ENCODE peak calls at places on chromosomes 12 and 14, in four cellular contexts. B, Q, V and U are unnamed samples. For H3K36me3, the result is how much of the 10 kb centered on the place peaks cover.

GRCh38 chr14:69263771-69264170 is 3.8 kb downstream of the GALNT16 start:
- DNase-seq in Q (peak), V (no peak), B (no peak), U (no peak)

GRCh38 chr14:54312166-54312801 is 84.5 kb upstream of the CDKN3 start:
- DNase-seq in B (no peak), V (peak), Q (no peak), U (no peak)

GRCh38 chr14:87186745-87187144 is 806.2 kb downstream of the GALC start:
- DNase-seq in Q (no peak), V (peak), B (no peak), U (no peak)

GRCh38 chr12:15688202-15688736 is 100.9 kb downstream of the EPS8 start:
- DNase-seq in Q (peak), V (peak), B (no peak), U (peak)

GRCh38 chr12:19113464-19113863 is 16.1 kb upstream of the PLEKHA5 start:
- DNase-seq in V (no peak), B (no peak), Q (no peak), U (no peak)

GRCh38 chr12:104356231-104357115 is 52.9 kb downstream of the EID3 start:
- DNase-seq in V (no peak), B (no peak), Q (no peak), U (no peak)

GRCh38 chr12:50042693-50043092 is 14.7 kb upstream of the ASIC1 start:
- DNase-seq in V (no peak), B (no peak), Q (no peak), U (no peak)

GRCh38 chr12:67019070-67019469 is 250.1 kb upstream of the CAND1 start:
- DNase-seq in B (no peak), Q (no peak), V (no peak), U (no peak)

GRCh38 chr12:1474567-1475153 is 119.7 kb downstream of the FBXL14 start:
- DNase-seq in V (peak), B (no peak), Q (no peak), U (no peak)

GRCh38 chr12:84315926-84316325 is 596.7 kb downstream of the SLC6A15 start:
- DNase-seq in Q (no peak), B (no peak), V (no peak), U (no peak)

GRCh38 chr12:86801439-86801838 is 545.2 kb upstream of the MGAT4C start:
- DNase-seq in Q (no peak), B (no peak), V (no peak), U (no peak)

GRCh38 chr12:64656429-64656828 is 46.1 kb downstream of the RASSF3 start:
- DNase-seq in B (no peak), Q (no peak), V (no peak), U (peak)

GRCh38 chr12:69821441-69822204 is 3.4 kb upstream of the MYRFL start:
- DNase-seq in V (no peak), B (peak), Q (no peak), U (no peak)

GRCh38 chr14:103695331-103696026 is 19.8 kb downstream of the XRCC3 start:
- DNase-seq in B (no peak), Q (peak), V (no peak), U (no peak)

GRCh38 chr14:37753459-37753858 is 158.0 kb downstream of the TTC6 start:
- DNase-seq in B (no peak), V (no peak), Q (no peak), U (no peak)

GRCh38 chr12:50986961-50987737 is 34.8 kb downstream of the HIGD1C start:
- DNase-seq in V (peak), B (peak), Q (no peak), U (peak)

GRCh38 chr14:103028161-103028767 is 29.1 kb downstream of the CDC42BPB start:
- DNase-seq in Q (no peak), B (no peak), V (no peak), U (no peak)

GRCh38 chr14:59398841-59399240 is 66.3 kb downstream of the GPR135 start:
- DNase-seq in V (no peak), B (peak), Q (no peak), U (no peak)

GRCh38 chr12:27285395-27285794 is 41.3 kb downstream of the STK38L start:
- DNase-seq in B (no peak), Q (no peak), V (no peak), U (no peak)

GRCh38 chr12:19614601-19615442 is 175.5 kb downstream of the AEBP2 start:
- DNase-seq in Q (no peak), V (no peak), B (no peak), U (no peak)

GRCh38 chr12:42705863-42706262 is 116.3 kb upstream of the PRICKLE1 start:
- DNase-seq in Q (peak), V (no peak), B (no peak), U (peak)

GRCh38 chr12:117679776-117680175 is 289.0 kb downstream of the KSR2 start:
- DNase-seq in V (no peak), B (no peak), Q (no peak), U (no peak)

GRCh38 chr12:57811028-57811755 is 7.3 kb downstream of the AVIL start:
- DNase-seq in Q (no peak), B (no peak), V (no peak), U (no peak)

GRCh38 chr12:57815177-57816000 is 3.1 kb downstream of the AVIL start:
- DNase-seq in Q (no peak), V (peak), B (peak), U (no peak)

GRCh38 chr12:57816001-57816854 is 2.3 kb downstream of the AVIL start:
- DNase-seq in B (no peak), Q (no peak), V (no peak), U (no peak)

GRCh38 chr12:57813971-57814771 is 4.4 kb downstream of the AVIL start:
- DNase-seq in V (no peak), B (no peak), Q (no peak), U (no peak)

DNA sequence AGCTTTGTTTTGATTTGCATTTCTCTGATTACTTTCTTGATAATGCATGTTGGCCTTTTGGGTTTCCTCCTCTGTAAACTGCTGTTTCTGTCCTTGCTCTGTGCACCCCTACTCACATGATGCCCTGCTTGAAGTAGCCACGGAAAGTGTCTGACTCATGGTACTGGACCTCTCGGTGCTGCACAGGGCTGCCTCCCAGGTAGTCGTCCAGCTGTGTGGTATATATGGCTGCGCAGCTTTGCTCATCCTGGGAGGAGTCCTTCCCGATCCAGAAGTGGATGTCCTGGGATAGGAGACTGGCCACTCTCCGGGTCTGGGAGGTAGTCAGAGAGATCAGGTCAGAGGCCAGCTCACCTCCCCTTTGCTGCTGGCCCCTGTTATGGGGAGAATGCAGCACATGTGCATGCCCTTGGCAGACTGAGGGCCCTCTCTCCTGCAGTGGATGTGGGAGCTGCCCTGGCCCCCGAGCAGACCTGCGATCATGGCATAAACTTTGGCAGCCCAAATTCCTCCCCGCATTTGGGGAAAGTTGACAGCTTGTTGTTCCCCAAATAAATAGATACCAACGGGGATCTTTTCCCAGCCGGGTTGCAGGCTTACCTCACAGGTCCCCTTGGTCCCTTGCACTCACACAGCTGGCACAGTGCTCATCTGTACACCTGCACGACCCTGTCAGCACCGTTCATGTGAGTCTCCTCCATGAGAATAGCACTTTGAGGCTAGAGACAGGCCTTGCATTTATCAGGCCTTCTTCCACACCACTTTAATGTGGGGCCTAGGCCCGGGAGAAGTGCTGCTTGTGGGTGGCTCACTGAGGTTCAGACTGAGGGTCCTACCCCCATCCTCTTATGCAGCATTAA is 5.2 kb downstream of the AVIL start:
- DNase-seq in B (no peak), V (no peak), Q (no peak), U (no peak)
- H3K36me3 ChIP-seq in B (under half), V (under half), Q (under half), U (under half)

GRCh38 chr12:48235796-48236333 is 32.8 kb upstream of the OR10AD1 start:
- DNase-seq in V (no peak), B (peak), Q (no peak), U (no peak)

DNA sequence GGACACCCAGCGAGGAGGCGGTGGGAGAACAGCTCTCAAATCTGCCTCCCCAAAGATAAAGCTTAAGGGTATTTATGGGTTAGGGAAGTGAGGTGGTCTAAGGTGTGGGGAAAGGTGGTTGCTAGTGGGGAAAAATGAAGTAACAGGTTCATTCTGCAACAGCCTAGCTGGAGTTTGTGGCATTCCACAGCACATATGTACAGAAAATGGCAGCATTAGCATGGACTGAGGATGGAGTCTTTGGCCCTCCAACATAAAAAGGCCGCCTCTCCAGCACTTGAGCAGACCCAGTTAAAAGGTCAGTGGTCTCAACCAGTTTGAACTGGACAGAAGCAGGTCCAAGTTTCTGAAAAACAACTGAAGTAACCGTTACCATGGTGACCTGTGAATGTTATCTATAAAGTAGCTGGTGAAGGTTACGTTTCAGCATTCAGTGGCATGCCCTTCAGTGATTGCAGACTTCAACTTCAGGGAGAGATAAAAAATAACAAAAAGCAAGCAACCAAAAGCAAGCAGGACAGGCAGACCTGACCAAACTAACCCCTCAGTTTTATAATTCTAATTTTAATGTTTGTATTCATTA is 34.0 kb upstream of the OR10AD1 start:
- DNase-seq in V (peak), B (no peak), Q (no peak), U (no peak)
- TF ChIP-seq POLR2AphosphoS5 in V (no peak), B (no peak), Q (no peak), U (no peak)

GRCh38 chr12:68334136-68334535 is 2.0 kb upstream of the MDM1 start:
- DNase-seq in B (no peak), Q (no peak), V (peak), U (no peak)
- TF ChIP-seq CTCF in B (no peak), Q (no peak), V (peak), U (no peak)

GRCh38 chr12:109972821-109973220 is 23.3 kb downstream of the GIT2 start:
- DNase-seq in Q (no peak), V (no peak), B (no peak), U (no peak)
- H3K36me3 ChIP-seq in Q (half or more), V (under half), B (under half), U (half or more)

GRCh38 chr14:100693877-100694578 is 32.7 kb upstream of the DLK1 start:
- DNase-seq in B (no peak), V (no peak), Q (no peak), U (no peak)
- TF ChIP-seq POLR2AphosphoS5 in B (no peak), V (no peak), Q (no peak), U (no peak)

GRCh38 chr14:39988939-39989338 is 556.7 kb upstream of the FBXO33 start:
- DNase-seq in Q (no peak), V (peak), B (no peak), U (no peak)
- TF ChIP-seq CTCF in Q (peak), V (peak), B (no peak), U (no peak)

GRCh38 chr14:95468416-95469133 is 47.9 kb downstream of the SYNE3 start:
- DNase-seq in B (no peak), V (no peak), Q (no peak), U (peak)

GRCh38 chr14:95471526-95472304 is 44.7 kb downstream of the SYNE3 start:
- DNase-seq in V (no peak), B (no peak), Q (no peak), U (no peak)

GRCh38 chr14:95472819-95473251 is 43.6 kb downstream of the SYNE3 start:
- DNase-seq in Q (no peak), V (no peak), B (no peak), U (no peak)

GRCh38 chr14:95469134-95469481 is 47.3 kb downstream of the SYNE3 start:
- DNase-seq in Q (no peak), V (no peak), B (no peak), U (no peak)

DNA sequence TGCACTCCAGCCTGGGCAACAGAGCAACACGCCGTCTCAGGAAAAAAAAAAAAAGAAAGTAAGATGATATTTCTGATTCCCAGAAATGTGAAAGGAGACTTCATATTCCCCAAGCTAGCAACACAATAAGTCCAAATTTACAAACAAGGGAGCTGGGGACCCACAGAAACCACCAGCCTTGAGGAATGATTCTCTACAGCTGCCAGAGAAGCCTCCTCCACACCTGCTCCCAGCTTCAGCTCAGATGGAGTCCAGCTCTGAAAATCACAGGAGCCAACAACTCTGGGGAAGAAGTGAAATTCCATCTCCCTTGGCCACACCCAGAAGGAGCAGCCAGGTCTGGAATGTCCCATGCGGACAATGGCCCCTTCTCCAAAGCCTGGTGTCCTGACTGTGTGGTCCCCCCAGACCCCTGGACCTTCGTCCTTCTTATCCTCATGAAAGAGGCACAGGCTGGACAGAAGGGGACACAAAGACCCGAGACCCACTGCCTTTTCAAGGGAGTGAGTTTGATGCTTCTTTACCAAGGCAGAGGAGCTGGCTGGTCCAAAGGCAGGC is 45.4 kb downstream of the SYNE3 start:
- DNase-seq in Q (no peak), B (no peak), V (no peak), U (no peak)
- H3K36me3 ChIP-seq in Q (half or more), B (under half), V (under half), U (under half)